ENCODE peak calls at places on chromosomes 6 and 20, in nine cellular contexts. One of them, this sample, is unnamed.

GRCh38 chr20:23049201-23049932 is at the start of gene THBD:
- DNase-seq in AG09309: no peak
- DNase-seq in effector memory CD8-positive, alpha-beta T cell: no peak
- DNase-seq in hepatic stellate cell: peak
- DNase-seq in AG04450: no peak
- DNase-seq in KG1: no peak
- DNase-seq in foreskin fibroblast: peak
- DNase-seq in astrocyte of the spinal cord: peak
- DNase-seq in NCI-H1436: no peak
- DNase-seq in this sample: no peak

GRCh38 chr6:150967910-150968309 is 102.4 kb downstream of the MTHFD1L start:
- DNase-seq in AG09309: no peak
- DNase-seq in effector memory CD8-positive, alpha-beta T cell: no peak
- DNase-seq in hepatic stellate cell: peak
- DNase-seq in AG04450: no peak
- DNase-seq in KG1: no peak
- DNase-seq in foreskin fibroblast: no peak
- DNase-seq in astrocyte of the spinal cord: no peak
- DNase-seq in NCI-H1436: no peak
- DNase-seq in this sample: no peak

GRCh38 chr20:48292806-48293205 is 507.5 kb upstream of the SULF2 start:
- DNase-seq in AG09309: no peak
- DNase-seq in effector memory CD8-positive, alpha-beta T cell: no peak
- DNase-seq in hepatic stellate cell: no peak
- DNase-seq in AG04450: no peak
- DNase-seq in KG1: no peak
- DNase-seq in foreskin fibroblast: no peak
- DNase-seq in astrocyte of the spinal cord: no peak
- DNase-seq in NCI-H1436: no peak
- DNase-seq in this sample: no peak

GRCh38 chr6:43505718-43506117 is 4.4 kb downstream of the LRRC73 start:
- DNase-seq in AG09309: no peak
- DNase-seq in effector memory CD8-positive, alpha-beta T cell: no peak
- DNase-seq in hepatic stellate cell: no peak
- DNase-seq in AG04450: no peak
- DNase-seq in KG1: no peak
- DNase-seq in foreskin fibroblast: no peak
- DNase-seq in astrocyte of the spinal cord: no peak
- DNase-seq in NCI-H1436: no peak
- DNase-seq in this sample: no peak

GRCh38 chr6:101931766-101932165 is 538.3 kb downstream of the GRIK2 start:
- DNase-seq in AG09309: no peak
- DNase-seq in effector memory CD8-positive, alpha-beta T cell: no peak
- DNase-seq in hepatic stellate cell: no peak
- DNase-seq in AG04450: no peak
- DNase-seq in KG1: no peak
- DNase-seq in foreskin fibroblast: no peak
- DNase-seq in astrocyte of the spinal cord: no peak
- DNase-seq in NCI-H1436: no peak
- DNase-seq in this sample: no peak

GRCh38 chr20:38450412-38450975 is 15.4 kb upstream of the SNHG17 start:
- DNase-seq in AG09309: no peak
- DNase-seq in effector memory CD8-positive, alpha-beta T cell: no peak
- DNase-seq in hepatic stellate cell: no peak
- DNase-seq in AG04450: no peak
- DNase-seq in KG1: no peak
- DNase-seq in foreskin fibroblast: no peak
- DNase-seq in astrocyte of the spinal cord: peak
- DNase-seq in NCI-H1436: no peak
- DNase-seq in this sample: no peak

GRCh38 chr6:81451787-81452186 is 300.7 kb downstream of the TENT5A start:
- DNase-seq in AG09309: peak
- DNase-seq in effector memory CD8-positive, alpha-beta T cell: no peak
- DNase-seq in hepatic stellate cell: peak
- DNase-seq in AG04450: peak
- DNase-seq in KG1: no peak
- DNase-seq in foreskin fibroblast: peak
- DNase-seq in astrocyte of the spinal cord: peak
- DNase-seq in NCI-H1436: peak
- DNase-seq in this sample: peak

GRCh38 chr20:58781138-58781537 is 69.6 kb downstream of the GNAS-AS1 start:
- DNase-seq in AG09309: no peak
- DNase-seq in effector memory CD8-positive, alpha-beta T cell: no peak
- DNase-seq in hepatic stellate cell: no peak
- DNase-seq in AG04450: no peak
- DNase-seq in KG1: no peak
- DNase-seq in foreskin fibroblast: no peak
- DNase-seq in astrocyte of the spinal cord: no peak
- DNase-seq in NCI-H1436: no peak
- DNase-seq in this sample: no peak

GRCh38 chr20:24781061-24781980 is 167.7 kb upstream of the CST7 start:
- DNase-seq in AG09309: no peak
- DNase-seq in effector memory CD8-positive, alpha-beta T cell: no peak
- DNase-seq in hepatic stellate cell: peak
- DNase-seq in AG04450: no peak
- DNase-seq in KG1: no peak
- DNase-seq in foreskin fibroblast: peak
- DNase-seq in astrocyte of the spinal cord: peak
- DNase-seq in NCI-H1436: no peak
- DNase-seq in this sample: peak

GRCh38 chr6:7914991-7915789 is 4.6 kb upstream of the TXNDC5 start:
- DNase-seq in AG09309: peak
- DNase-seq in effector memory CD8-positive, alpha-beta T cell: no peak
- DNase-seq in hepatic stellate cell: peak
- DNase-seq in AG04450: no peak
- DNase-seq in KG1: no peak
- DNase-seq in foreskin fibroblast: peak
- DNase-seq in astrocyte of the spinal cord: peak
- DNase-seq in NCI-H1436: no peak
- DNase-seq in this sample: no peak

GRCh38 chr6:2630891-2631458 is 119.7 kb downstream of the MYLK4 start:
- DNase-seq in AG09309: no peak
- DNase-seq in effector memory CD8-positive, alpha-beta T cell: no peak
- DNase-seq in hepatic stellate cell: no peak
- DNase-seq in AG04450: peak
- DNase-seq in KG1: no peak
- DNase-seq in foreskin fibroblast: peak
- DNase-seq in astrocyte of the spinal cord: peak
- DNase-seq in NCI-H1436: no peak
- DNase-seq in this sample: peak

GRCh38 chr20:58177799-58178198 is 50.7 kb downstream of the ANKRD60 start:
- DNase-seq in AG09309: no peak
- DNase-seq in effector memory CD8-positive, alpha-beta T cell: no peak
- DNase-seq in hepatic stellate cell: no peak
- DNase-seq in AG04450: no peak
- DNase-seq in KG1: no peak
- DNase-seq in foreskin fibroblast: no peak
- DNase-seq in astrocyte of the spinal cord: no peak
- DNase-seq in NCI-H1436: no peak
- DNase-seq in this sample: no peak

GRCh38 chr6:3176562-3177355 is 19.4 kb upstream of the TUBB2A start:
- DNase-seq in AG09309: no peak
- DNase-seq in effector memory CD8-positive, alpha-beta T cell: no peak
- DNase-seq in hepatic stellate cell: peak
- DNase-seq in AG04450: peak
- DNase-seq in KG1: no peak
- DNase-seq in foreskin fibroblast: peak
- DNase-seq in astrocyte of the spinal cord: peak
- DNase-seq in NCI-H1436: peak
- DNase-seq in this sample: peak

GRCh38 chr20:51946581-51946980 is 144.3 kb upstream of the SALL4 start:
- DNase-seq in AG09309: no peak
- DNase-seq in effector memory CD8-positive, alpha-beta T cell: no peak
- DNase-seq in hepatic stellate cell: no peak
- DNase-seq in AG04450: no peak
- DNase-seq in KG1: no peak
- DNase-seq in foreskin fibroblast: no peak
- DNase-seq in astrocyte of the spinal cord: no peak
- DNase-seq in NCI-H1436: no peak
- DNase-seq in this sample: no peak

This sample was measured in A172.